ENCODE peak calls at places on chromosomes 1 and 21, in seven cellular contexts. P is heart right ventricle, O is right cardiac atrium, I is psoas muscle, F is NT2/D1, H is breast epithelium, A is K562. T is an unnamed sample.
A peak's percentile ranks its signal among the peaks of the same experiment; 100 is the strongest.

GRCh38 chr1:85629532-85629920 is 49.0 kb downstream of the CCN1 start:
- DNase-seq in A (no peak), P (no peak), H (no peak), F (no peak), I (no peak), O (no peak), T (no peak)

GRCh38 chr1:248155927-248156326 is 11.0 kb downstream of the OR2M5 start:
- DNase-seq in A (no peak), P (no peak), I (no peak), O (no peak), H (no peak), F (no peak), T (no peak)

GRCh38 chr1:198671136-198671535 is 32.3 kb downstream of the PTPRC start:
- DNase-seq in F (no peak), A (no peak), H (no peak), P (no peak), O (no peak), I (no peak), T (no peak)

GRCh38 chr1:22259581-22260282 is 116.8 kb upstream of the WNT4 start:
- DNase-seq in A (peak; percentile 20), O (no peak), H (no peak), P (no peak), I (no peak), F (no peak), T (no peak)

GRCh38 chr21:46461909-46462308 is 3.2 kb downstream of the DIP2A start:
- DNase-seq in I (no peak), H (no peak), O (no peak), A (no peak), F (no peak), P (no peak), T (no peak)

GRCh38 chr1:112502827-112503226 is 5.9 kb upstream of the WNT2B start:
- DNase-seq in O (no peak), H (no peak), A (no peak), P (no peak), F (no peak), I (no peak), T (no peak)

GRCh38 chr1:207868769-207869721 is 41.9 kb downstream of the CD34 start:
- DNase-seq in I (peak; percentile 84), A (peak; percentile 92), P (peak; percentile 82), F (peak; percentile 56), O (peak; percentile 76), H (peak; percentile 73), T (peak; percentile 75)

GRCh38 chr1:83077411-83077810 is 921.5 kb downstream of the TTLL7 start:
- DNase-seq in P (no peak), A (no peak), I (no peak), H (no peak), O (no peak), F (no peak), T (no peak)

GRCh38 chr21:42002421-42002958 is 7.7 kb downstream of the ZBTB21 start:
- DNase-seq in A (no peak), P (no peak), F (no peak), H (no peak), I (no peak), O (no peak), T (no peak)

GRCh38 chr1:209202826-209203439 is 380.6 kb upstream of the CAMK1G start:
- DNase-seq in O (no peak), I (no peak), H (no peak), F (peak; percentile 66), P (no peak), A (peak; percentile 67), T (no peak)

GRCh38 chr1:177354247-177354646 is 183.5 kb downstream of the BRINP2 start:
- DNase-seq in A (no peak), I (no peak), F (no peak), P (no peak), H (no peak), O (no peak), T (no peak)

GRCh38 chr1:182315157-182315556 is 76.4 kb downstream of the GLUL start:
- DNase-seq in O (no peak), I (no peak), H (no peak), A (peak; percentile 73), P (no peak), F (no peak), T (no peak)

GRCh38 chr1:38585460-38585859 is 274.1 kb downstream of the RRAGC start:
- DNase-seq in O (no peak), A (no peak), H (no peak), I (no peak), P (no peak), F (no peak), T (no peak)

GRCh38 chr1:94335447-94335846 is 82.7 kb upstream of the ABCD3 start:
- DNase-seq in P (no peak), I (no peak), O (no peak), H (no peak), F (no peak), A (no peak), T (no peak)

GRCh38 chr1:7847599-7847998 is 5.3 kb downstream of the UTS2 start:
- DNase-seq in A (no peak), H (no peak), O (no peak), F (no peak), I (no peak), P (no peak), T (no peak)

GRCh38 chr1:111195002-111195684 is 5.3 kb downstream of the DENND2D start:
- DNase-seq in F (no peak), I (no peak), A (peak; percentile 45), H (no peak), O (no peak), P (no peak), T (no peak)

GRCh38 chr1:199403421-199404116 is 623.9 kb upstream of the NR5A2 start:
- DNase-seq in H (no peak), O (no peak), I (no peak), F (no peak), A (no peak), P (no peak), T (no peak)

GRCh38 chr1:109876617-109877319 is 33.9 kb upstream of the CSF1 start:
- DNase-seq in A (no peak), O (no peak), I (no peak), H (no peak), F (peak; percentile 82), P (no peak), T (peak; percentile 29)

GRCh38 chr1:85612704-85613361 is 32.3 kb downstream of the CCN1 start:
- DNase-seq in O (no peak), I (no peak), P (peak; percentile 13), H (no peak), A (peak; percentile 40), F (no peak), T (no peak)

GRCh38 chr1:182292193-182292741 is 99.3 kb downstream of the GLUL start:
- DNase-seq in A (peak; percentile 73), F (no peak), P (no peak), I (no peak), O (no peak), H (no peak), T (no peak)

GRCh38 chr1:237386362-237387143 is 344.6 kb downstream of the RYR2 start:
- DNase-seq in H (no peak), F (peak; percentile 30), I (no peak), O (no peak), A (peak; percentile 30), P (no peak), T (no peak)

GRCh38 chr1:72827285-72827684 is 544.9 kb upstream of the NEGR1 start:
- DNase-seq in A (no peak), H (no peak), F (no peak), P (no peak), I (no peak), O (no peak), T (no peak)

GRCh38 chr1:235783148-235783776 is 83.4 kb downstream of the LYST start:
- DNase-seq in P (no peak), O (no peak), I (no peak), H (no peak), A (peak; percentile 34), F (peak; percentile 5), T (no peak)

GRCh38 chr1:150683914-150684313 is 13.0 kb downstream of the GOLPH3L start:
- DNase-seq in F (no peak), H (no peak), A (no peak), P (no peak), O (no peak), I (no peak), T (no peak)

GRCh38 chr1:208233546-208233945 is 10.6 kb downstream of the PLXNA2 start:
- DNase-seq in A (no peak), I (no peak), O (no peak), P (no peak), H (no peak), F (peak; percentile 86), T (no peak)

GRCh38 chr1:165826565-165826964 is 849 bp upstream of the UCK2 start:
- DNase-seq in A (no peak), I (no peak), F (no peak), H (no peak), O (no peak), P (no peak), T (no peak)

GRCh38 chr1:240462277-240462676 is 149.7 kb downstream of the GREM2 start:
- DNase-seq in A (no peak), I (no peak), O (no peak), P (no peak), F (no peak), H (no peak), T (no peak)

GRCh38 chr1:105533996-105534395 is 1522.5 kb upstream of the PRMT6 start:
- DNase-seq in I (no peak), O (no peak), A (no peak), F (no peak), H (no peak), P (no peak), T (no peak)
- H3K27me3 ChIP-seq in I (no peaks in the 10 kb centered on the region), O (no peaks in the 10 kb centered on the region), A (no peaks in the 10 kb centered on the region), F (no peaks in the 10 kb centered on the region), H (no peaks in the 10 kb centered on the region), P (no peaks in the 10 kb centered on the region), T (no peaks in the 10 kb centered on the region)

GRCh38 chr1:157136133-157136532 is 2.1 kb downstream of the ETV3 start:
- DNase-seq in A (no peak), H (no peak), O (no peak), P (no peak), F (no peak), I (no peak), T (no peak)
- H3K4me3 ChIP-seq in A (no peak overlapping the region), H (no peak overlapping the region), O (no peak overlapping the region), P (no peak overlapping the region), F (no peak overlapping the region), I (no peak overlapping the region), T (no peak overlapping the region)

DNA sequence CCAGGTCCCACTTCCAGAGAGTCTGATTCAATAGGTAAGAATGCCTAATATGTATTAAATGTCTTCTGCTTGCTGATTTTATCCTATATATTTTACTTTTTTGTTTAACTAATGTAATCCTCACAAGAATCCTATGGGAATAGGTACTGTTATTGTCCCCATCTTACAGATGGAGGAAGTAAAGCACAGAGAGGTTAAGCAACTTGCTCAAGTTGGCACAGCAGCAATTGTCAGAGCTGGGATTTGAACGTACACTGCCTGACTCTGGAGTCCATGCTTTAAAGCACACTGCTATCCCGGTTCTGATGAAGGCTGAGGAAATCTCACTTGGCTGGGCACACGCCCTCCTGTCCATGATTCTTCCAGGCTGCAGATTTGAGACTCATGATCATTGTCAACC is 62.8 kb downstream of the IGSF21 start:
- DNase-seq in A (no peak), F (no peak), I (no peak), P (no peak), O (no peak), H (no peak), T (no peak)
- H3K27me3 ChIP-seq in A (peaks cover 16% of the 10 kb centered on the region), F (no peaks in the 10 kb centered on the region), I (no peaks in the 10 kb centered on the region), P (peaks cover 13% of the 10 kb centered on the region), O (no peaks in the 10 kb centered on the region), H (peaks cover 20% of the 10 kb centered on the region), T (peaks cover 66% of the 10 kb centered on the region)

DNA sequence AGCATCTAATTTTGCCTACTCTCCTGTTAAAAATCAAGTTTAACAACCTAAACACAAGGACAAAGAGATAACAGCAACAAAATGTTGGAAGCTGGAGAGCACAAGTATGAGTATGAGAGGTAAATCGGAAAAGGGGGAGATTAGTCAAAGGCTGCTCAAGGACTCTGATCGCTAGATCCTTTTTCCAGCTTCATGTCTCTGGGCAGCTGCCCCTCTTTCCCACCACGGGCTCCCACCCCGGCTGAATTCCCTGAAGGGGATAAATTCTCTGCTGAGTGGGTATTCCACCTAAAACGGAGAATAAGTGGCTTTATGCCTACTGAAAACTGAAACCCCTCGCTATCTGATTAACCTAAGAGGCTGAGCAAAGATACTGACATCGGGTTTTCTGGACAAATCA is 696 bp upstream of the CTBS start:
- DNase-seq in P (no peak), O (no peak), F (no peak), H (no peak), A (no peak), I (no peak), T (no peak)
- H3K4me3 ChIP-seq in P (peak overlapping the region; percentile 88), O (peak overlapping the region; percentile 75), F (no peak overlapping the region), H (peak overlapping the region; percentile 75), A (peak overlapping the region; percentile 90), I (peak overlapping the region; percentile 90), T (peak overlapping the region; percentile 74)

T was measured in tibial artery.